ENCODE peak calls at places on chromosome X, in ten cellular contexts. O is lower lobe of right lung, T is OCI-LY7, Q is pancreas, M is suprapubic skin, Z is astrocyte, B is endodermal cell, N is aorta, U is left ventricle myocardium inferior, W is lung. H is an unnamed sample. For H3K36me3, the result is how much of the 10 kb centered on the place peaks cover.

GRCh38 chrX:31279359-31279758 is 207.5 kb upstream of the FTHL17 start:
- DNase-seq in W (no peak), O (no peak), Z (no peak), T (no peak), U (no peak), Q (no peak), N (no peak), M (no peak), B (peak), H (no peak)

GRCh38 chrX:3663576-3664290 is 49.7 kb downstream of the PRKX start:
- DNase-seq in W (no peak), T (peak), M (no peak), O (peak), N (peak), B (no peak), U (no peak), Q (no peak), Z (no peak), H (no peak)

GRCh38 chrX:27987862-27988646 is 6.8 kb upstream of the DCAF8L1 start:
- DNase-seq in M (no peak), W (no peak), B (no peak), T (no peak), Q (peak), Z (no peak), O (no peak), N (no peak), U (no peak), H (no peak)

GRCh38 chrX:97846228-97846627 is 962.5 kb downstream of the RPA4 start:
- DNase-seq in O (no peak), B (no peak), Q (no peak), W (no peak), T (no peak), Z (no peak), M (no peak), U (no peak), N (no peak), H (no peak)

GRCh38 chrX:9493936-9494335 is 29.1 kb downstream of the TBL1X start:
- DNase-seq in B (no peak), Z (peak), Q (no peak), T (no peak), O (no peak), U (no peak), M (no peak), N (no peak), W (no peak), H (no peak)

GRCh38 chrX:3346436-3347329 is at the start of gene MXRA5:
- DNase-seq in U (peak), B (peak), O (no peak), Q (peak), Z (peak), T (no peak), N (peak), W (no peak), M (no peak), H (no peak)

GRCh38 chrX:41381685-41382084 is 47.7 kb downstream of the DDX3X start:
- DNase-seq in U (peak), M (peak), T (no peak), Z (peak), B (peak), Q (no peak), N (peak), O (peak), W (no peak), H (no peak)

GRCh38 chrX:133495464-133496391 is 80.4 kb upstream of the GPC4 start:
- DNase-seq in M (peak), Q (peak), T (no peak), Z (peak), O (no peak), W (no peak), B (no peak), U (peak), N (peak), H (no peak)

GRCh38 chrX:23435108-23435507 is 100.5 kb downstream of the PTCHD1 start:
- DNase-seq in N (no peak), T (no peak), B (peak), U (no peak), Q (no peak), W (no peak), O (no peak), Z (no peak), M (no peak), H (no peak)

GRCh38 chrX:37302569-37302968 is 46.6 kb upstream of the PRRG1 start:
- DNase-seq in O (no peak), U (peak), M (no peak), B (peak), Q (no peak), Z (no peak), W (no peak), N (no peak), T (no peak), H (no peak)

GRCh38 chrX:131728295-131729145 is 184.6 kb downstream of the OR13H1 start:
- DNase-seq in T (no peak), M (peak), U (no peak), B (no peak), Z (peak), Q (no peak), N (peak), W (peak), O (no peak), H (no peak)

GRCh38 chrX:14920196-14920595 is 47.0 kb downstream of the MOSPD2 start:
- DNase-seq in Q (no peak), M (no peak), U (no peak), T (no peak), Z (peak), W (no peak), B (no peak), N (no peak), O (no peak), H (no peak)

GRCh38 chrX:1435241-1435900 is 17.3 kb downstream of the ASMTL start:
- DNase-seq in W (no peak), N (peak), U (peak), M (peak), T (no peak), B (peak), O (peak), Z (no peak), Q (no peak), H (peak)

GRCh38 chrX:45360571-45360970 is 159.9 kb upstream of the DIPK2B start:
- DNase-seq in M (no peak), W (no peak), O (no peak), U (no peak), Q (no peak), Z (no peak), B (no peak), T (no peak), N (no peak), H (no peak)

GRCh38 chrX:119389854-119390501 is 9.2 kb upstream of the SLC25A43 start:
- DNase-seq in Q (no peak), M (no peak), O (no peak), B (peak), N (no peak), Z (no peak), U (no peak), W (no peak), T (no peak), H (no peak)

GRCh38 chrX:47148946-47149345 is 3.9 kb downstream of the RBM10 start:
- DNase-seq in M (no peak), U (no peak), N (no peak), W (no peak), Q (no peak), Z (no peak), B (no peak), T (no peak), O (no peak), H (no peak)

GRCh38 chrX:153495362-153495751 is 577 bp downstream of the BGN start:
- DNase-seq in Z (no peak), M (no peak), W (no peak), O (no peak), Q (no peak), N (no peak), T (no peak), U (peak), B (no peak), H (no peak)

GRCh38 chrX:33205321-33205720 is 6.0 kb downstream of the DMD start:
- DNase-seq in T (no peak), M (no peak), Z (no peak), Q (no peak), B (no peak), W (no peak), U (no peak), N (no peak), O (no peak), H (no peak)

GRCh38 chrX:447052-447451 is 60.3 kb upstream of the PPP2R3B start:
- DNase-seq in T (no peak), O (peak), Z (no peak), W (no peak), Q (no peak), M (no peak), N (no peak), U (no peak), B (no peak), H (no peak)

GRCh38 chrX:9628779-9629493 is 136.7 kb downstream of the GPR143 start:
- DNase-seq in B (no peak), O (no peak), M (no peak), T (no peak), U (no peak), N (no peak), W (no peak), Z (no peak), Q (no peak), H (no peak)

GRCh38 chrX:48806088-48806487 is 4.2 kb downstream of the HDAC6 start:
- DNase-seq in U (no peak), O (no peak), Q (no peak), M (peak), T (peak), W (no peak), N (no peak), B (no peak), Z (no peak), H (no peak)

GRCh38 chrX:45445745-45446412 is 245.2 kb upstream of the DIPK2B start:
- DNase-seq in Z (peak), T (no peak), U (no peak), Q (no peak), N (no peak), O (no peak), M (no peak), B (no peak), W (no peak), H (no peak)

GRCh38 chrX:71652405-71652804 is 14.9 kb upstream of the LOC101059915 start:
- DNase-seq in Z (peak), B (peak), U (no peak), M (no peak), O (no peak), Q (no peak), W (peak), N (no peak), T (peak), H (peak)

GRCh38 chrX:17537652-17538301 is 162.8 kb downstream of the NHS start:
- DNase-seq in T (no peak), O (no peak), N (no peak), Q (no peak), U (no peak), Z (no peak), M (no peak), B (no peak), W (no peak), H (no peak)

GRCh38 chrX:50838820-50839600 is 25.0 kb upstream of the SHROOM4 start:
- DNase-seq in W (no peak), Z (peak), B (no peak), U (no peak), Q (no peak), O (no peak), N (no peak), T (no peak), M (no peak), H (no peak)

GRCh38 chrX:69314436-69315348 is 149.4 kb upstream of the PJA1 start:
- DNase-seq in O (no peak), T (no peak), N (no peak), B (peak), Q (no peak), W (no peak), M (no peak), U (no peak), Z (no peak), H (no peak)

GRCh38 chrX:57902633-57903032 is 7.6 kb downstream of the ZXDA start:
- DNase-seq in Z (no peak), U (no peak), M (no peak), N (no peak), W (no peak), B (no peak), O (no peak), T (no peak), Q (no peak), H (no peak)

GRCh38 chrX:47499291-47499690 is 16.3 kb upstream of the ZNF41 start:
- DNase-seq in N (no peak), O (no peak), B (no peak), W (no peak), U (no peak), Q (no peak), M (no peak), T (no peak), Z (no peak), H (no peak)

GRCh38 chrX:66633541-66633940 is 5.3 kb downstream of the EDA2R start:
- DNase-seq in Z (peak), W (no peak), B (no peak), M (no peak), T (no peak), U (no peak), O (no peak), N (no peak), Q (no peak), H (no peak)

GRCh38 chrX:132219343-132219768 is at the start of gene RAP2C:
- DNase-seq in B (peak), Q (peak), W (peak), N (peak), Z (peak), T (peak), M (peak), U (peak), O (peak), H (peak)

GRCh38 chrX:70134116-70134477 is 850 bp downstream of the IGBP1 start:
- DNase-seq in T (no peak), M (no peak), N (no peak), W (no peak), Q (no peak), U (no peak), B (no peak), O (no peak), Z (no peak), H (no peak)

GRCh38 chrX:20177093-20177492 is 35.5 kb upstream of the EIF1AX start:
- DNase-seq in U (no peak), T (no peak), M (no peak), W (no peak), B (no peak), N (no peak), O (no peak), Z (no peak), Q (no peak), H (no peak)
- H3K36me3 ChIP-seq in U (under half), T (under half), M (under half), W (under half), B (under half), N (under half), O (half or more), Z (under half), Q (under half), H (under half)

GRCh38 chrX:55758033-55758432 is 40.5 kb downstream of the RRAGB start:
- DNase-seq in Q (no peak), N (no peak), W (no peak), O (no peak), B (no peak), T (no peak), Z (peak), U (no peak), M (no peak), H (no peak)
- H3K36me3 ChIP-seq in Q (under half), N (under half), W (under half), O (under half), B (half or more), T (under half), Z (under half), U (under half), M (under half), H (under half)

GRCh38 chrX:154779261-154779660 is 16.6 kb downstream of the DKC1 start:
- DNase-seq in Q (no peak), Z (peak), O (no peak), T (no peak), U (no peak), N (no peak), B (no peak), W (no peak), M (no peak), H (no peak)
- H3K36me3 ChIP-seq in Q (under half), Z (under half), O (under half), T (under half), U (under half), N (under half), B (under half), W (under half), M (under half), H (under half)

GRCh38 chrX:42920752-42921151 is 142.8 kb upstream of the PPP1R2C start:
- DNase-seq in Z (no peak), B (no peak), N (no peak), O (no peak), Q (no peak), U (no peak), W (no peak), M (no peak), T (no peak), H (no peak)
- H3K36me3 ChIP-seq in Z (under half), B (under half), N (under half), O (under half), Q (under half), U (under half), W (under half), M (under half), T (under half), H (under half)

H was measured in CD4-positive, alpha-beta memory T cell.